ENCODE peak calls at places on chromosomes 6 and 20, in six cellular contexts. S is NCI-H2227 treated with DMSO at 0.1 percent for 48 hours; X is tibial nerve; R is hypothalamus; I is A172; L is stimulated activated CD4-positive, alpha-beta T cell treated with anti-CD3 and anti-CD28 coated beads, Interleukin-12 subunit alpha, Interleukin-12 subunit beta, amount 100 ng/mL, for 24 hours. K is an unnamed sample.

GRCh38 chr6:149210376-149210775 is 107.1 kb upstream of the TAB2 start:
- DNase-seq in S (no peak), X (no peak), R (no peak), I (peak; percentile 33), L (no peak), K (no peak)

GRCh38 chr20:49892260-49893216 is 22.8 kb downstream of the SPATA2 start:
- DNase-seq in S (no peak), X (no peak), R (no peak), I (no peak), L (no peak), K (no peak)

GRCh38 chr6:139446104-139446715 is 71.8 kb upstream of the CITED2 start:
- DNase-seq in S (no peak), X (no peak), R (no peak), I (no peak), L (no peak), K (no peak)

GRCh38 chr6:166764473-166765233 is 137.6 kb upstream of the RPS6KA2 start:
- DNase-seq in S (no peak), X (no peak), R (no peak), I (no peak), L (no peak), K (no peak)

GRCh38 chr20:49054032-49054643 is 8.0 kb downstream of the CSE1L start:
- DNase-seq in S (no peak), X (no peak), R (no peak), I (no peak), L (no peak), K (no peak)

GRCh38 chr6:22145823-22146379 is 150.9 kb downstream of the PRL start:
- DNase-seq in S (peak; percentile 90), X (peak; percentile 9), R (peak; percentile 9), I (peak; percentile 7), L (no peak), K (no peak)

GRCh38 chr6:168603234-168603633 is 162.2 kb downstream of the SMOC2 start:
- DNase-seq in S (no peak), X (no peak), R (no peak), I (no peak), L (no peak), K (no peak)

GRCh38 chr20:50304883-50305635 is 114.4 kb downstream of the CEBPB start:
- DNase-seq in S (no peak), X (peak; percentile 77), R (no peak), I (no peak), L (no peak), K (peak; percentile 59)

GRCh38 chr6:169503556-169503955 is 198.3 kb downstream of the WDR27 start:
- DNase-seq in S (no peak), X (no peak), R (no peak), I (no peak), L (no peak), K (no peak)

GRCh38 chr6:113362542-113363430 is 494.4 kb upstream of the MARCKS start:
- DNase-seq in S (no peak), X (no peak), R (no peak), I (peak; percentile 30), L (no peak), K (no peak)

GRCh38 chr6:73803562-73804221 is 107.7 kb downstream of the CD109 start:
- DNase-seq in S (no peak), X (no peak), R (no peak), I (peak; percentile 73), L (no peak), K (no peak)

GRCh38 chr6:11270030-11271027 is 37.9 kb upstream of the NEDD9 start:
- DNase-seq in S (no peak), X (no peak), R (no peak), I (peak; percentile 18), L (no peak), K (no peak)

GRCh38 chr6:26520088-26520839 is 17.9 kb upstream of the HMGN4 start:
- DNase-seq in S (peak; percentile 88), X (no peak), R (peak; percentile 26), I (no peak), L (no peak), K (no peak)

GRCh38 chr20:33771938-33772337 is 39.2 kb upstream of the CHMP4B start:
- DNase-seq in S (no peak), X (no peak), R (no peak), I (no peak), L (no peak), K (no peak)

GRCh38 chr20:4666001-4666470 is 55.7 kb upstream of the PRND start:
- DNase-seq in S (no peak), X (no peak), R (no peak), I (peak; percentile 93), L (peak; percentile 11), K (no peak)

GRCh38 chr20:39112196-39112743 is 150.1 kb downstream of the DHX35 start:
- DNase-seq in S (peak; percentile 66), X (no peak), R (no peak), I (peak; percentile 65), L (no peak), K (no peak)

GRCh38 chr6:514396-514973 is 122.9 kb downstream of the IRF4 start:
- DNase-seq in S (no peak), X (no peak), R (no peak), I (no peak), L (no peak), K (no peak)

GRCh38 chr20:16666272-16666671 is 63.6 kb upstream of the SNRPB2 start:
- DNase-seq in S (no peak), X (no peak), R (no peak), I (no peak), L (no peak), K (no peak)

GRCh38 chr6:94052754-94053153 is 633.4 kb upstream of the EPHA7 start:
- DNase-seq in S (no peak), X (no peak), R (no peak), I (no peak), L (no peak), K (no peak)

GRCh38 chr6:110781522-110782200 is 33.6 kb downstream of the CDK19 start:
- DNase-seq in S (no peak), X (no peak), R (no peak), I (no peak), L (no peak), K (no peak)

GRCh38 chr6:149856256-149856994 is 7.7 kb downstream of the LRP11 start:
- DNase-seq in S (no peak), X (no peak), R (no peak), I (no peak), L (no peak), K (no peak)